ENCODE peak calls at places on chromosomes 6 and 20, in nine cellular contexts. W, A, S, T, K, C, E, P and R are unnamed samples.
A peak's percentile ranks its signal among the peaks of the same experiment; 100 is the strongest.

GRCh38 chr6:23368557-23368956 is 757.5 kb upstream of the NRSN1 start:
- DNase-seq in T (no peak), W (no peak), C (no peak), P (no peak), A (no peak), E (no peak), S (no peak), K (no peak), R (no peak)

GRCh38 chr6:5055118-5055517 is 30.0 kb upstream of the PPP1R3G start:
- DNase-seq in T (no peak), S (no peak), W (no peak), A (no peak), E (no peak), P (no peak), K (no peak), C (no peak), R (no peak)

GRCh38 chr6:160163425-160163824 is 41.8 kb downstream of the SLC22A1 start:
- DNase-seq in W (no peak), K (no peak), S (no peak), A (no peak), P (no peak), E (no peak), C (no peak), T (no peak), R (no peak)

GRCh38 chr6:133241901-133242760 is 974 bp downstream of the EYA4 start:
- DNase-seq in C (no peak), T (peak; percentile 31), W (peak; percentile 26), K (peak; percentile 10), A (no peak), E (no peak), P (no peak), S (peak; percentile 31), R (no peak)

GRCh38 chr6:52931351-52931750 is 21.9 kb upstream of the GSTA3 start:
- DNase-seq in K (no peak), W (no peak), S (no peak), P (no peak), A (no peak), C (no peak), T (no peak), E (no peak), R (peak; percentile 81)

GRCh38 chr20:11676618-11677289 is 240.9 kb upstream of the BTBD3 start:
- DNase-seq in T (peak; percentile 58), A (peak; percentile 25), W (peak; percentile 77), K (no peak), P (peak; percentile 32), E (peak; percentile 31), S (peak; percentile 84), C (no peak), R (peak; percentile 77)

GRCh38 chr6:150975136-150975535 is 109.6 kb downstream of the MTHFD1L start:
- DNase-seq in P (no peak), C (no peak), K (no peak), T (no peak), S (no peak), E (no peak), W (no peak), A (no peak), R (no peak)

GRCh38 chr20:38730167-38730988 is 6.1 kb downstream of the SLC32A1 start:
- DNase-seq in A (peak; percentile 33), C (no peak), P (no peak), E (no peak), T (no peak), K (no peak), S (no peak), W (no peak), R (peak; percentile 49)

GRCh38 chr20:22795455-22795854 is 211.1 kb upstream of the FOXA2 start:
- DNase-seq in A (no peak), C (no peak), P (no peak), S (no peak), K (no peak), E (no peak), W (peak; percentile 89), T (no peak), R (no peak)

GRCh38 chr6:169912266-169913095 is 161.1 kb downstream of the ERMARD start:
- DNase-seq in E (no peak), C (peak; percentile 40), T (no peak), W (no peak), S (no peak), P (no peak), K (no peak), A (no peak), R (no peak)

GRCh38 chr20:35013421-35014411 is 58.0 kb downstream of the MYH7B start:
- DNase-seq in P (no peak), C (no peak), E (no peak), T (no peak), A (no peak), W (no peak), S (no peak), K (no peak), R (peak; percentile 27)

GRCh38 chr6:114343782-114344144 is 940 bp upstream of the HS3ST5 start:
- DNase-seq in E (no peak), A (no peak), W (no peak), P (no peak), K (no peak), S (no peak), C (no peak), T (no peak), R (no peak)

GRCh38 chr6:123777554-123777953 is 26.1 kb upstream of the NKAIN2 start:
- DNase-seq in T (no peak), A (no peak), P (no peak), K (no peak), E (peak; percentile 22), S (no peak), W (peak; percentile 81), C (no peak), R (no peak)

GRCh38 chr20:59453634-59454241 is 150.6 kb upstream of the PHACTR3 start:
- DNase-seq in S (no peak), C (no peak), A (no peak), P (no peak), K (no peak), W (peak; percentile 43), T (no peak), E (no peak), R (no peak)

GRCh38 chr6:105929626-105930025 is 156.5 kb upstream of the PRDM1 start:
- DNase-seq in K (no peak), A (no peak), S (no peak), C (no peak), W (no peak), T (no peak), E (no peak), P (no peak), R (peak; percentile 35)

GRCh38 chr20:32544893-32545840 is 40.0 kb downstream of the NOL4L start:
- DNase-seq in S (no peak), C (no peak), A (no peak), W (peak; percentile 42), K (no peak), P (no peak), E (no peak), T (no peak), R (no peak)

GRCh38 chr20:36341331-36342020 is 35.3 kb downstream of the DLGAP4 start:
- DNase-seq in T (no peak), K (no peak), P (no peak), A (no peak), C (no peak), S (no peak), E (no peak), W (no peak), R (no peak)

GRCh38 chr20:38804682-38805501 is 605 bp upstream of the PPP1R16B start:
- DNase-seq in S (peak; percentile 62), K (no peak), E (no peak), P (no peak), A (no peak), W (no peak), C (no peak), T (no peak), R (no peak)

GRCh38 chr6:1491025-1491424 is 101.6 kb downstream of the FOXF2 start:
- DNase-seq in P (no peak), T (no peak), A (no peak), K (no peak), E (no peak), S (no peak), W (no peak), C (no peak), R (peak; percentile 30)

GRCh38 chr20:50229156-50229605 is 38.6 kb downstream of the CEBPB start:
- DNase-seq in E (no peak), K (no peak), C (no peak), A (no peak), W (no peak), S (no peak), T (no peak), P (no peak), R (no peak)

GRCh38 chr6:1515781-1516180 is 93.9 kb upstream of the FOXC1 start:
- DNase-seq in A (no peak), C (no peak), W (no peak), S (no peak), E (no peak), K (no peak), T (no peak), P (no peak), R (no peak)

GRCh38 chr20:41138217-41138526 is 829 bp downstream of the PLCG1 start:
- DNase-seq in P (no peak), C (no peak), T (no peak), S (no peak), A (peak; percentile 56), K (no peak), E (no peak), W (no peak), R (no peak)

GRCh38 chr6:142705054-142705453 is 239.9 kb downstream of the HIVEP2 start:
- DNase-seq in E (no peak), K (no peak), T (no peak), C (no peak), A (no peak), W (no peak), P (no peak), S (no peak), R (no peak)

GRCh38 chr20:61875221-61875885 is 190.3 kb downstream of the TAF4 start:
- DNase-seq in S (peak; percentile 41), P (no peak), C (no peak), W (no peak), E (no peak), K (no peak), T (no peak), A (peak; percentile 42), R (no peak)

GRCh38 chr20:528923-529594 is 14.5 kb downstream of the CSNK2A1 start:
- DNase-seq in T (no peak), S (no peak), E (no peak), W (no peak), P (no peak), K (no peak), C (no peak), A (no peak), R (no peak)

GRCh38 chr6:79372757-79373156 is 138.3 kb upstream of the HMGN3 start:
- DNase-seq in A (no peak), K (no peak), E (no peak), P (no peak), C (no peak), T (no peak), W (peak; percentile 36), S (no peak), R (no peak)